ENCODE peak calls at places on chromosomes 7 and 10, in five cellular contexts. L, M, U, N and P are unnamed samples.

GRCh38 chr10:83817797-83818196 is 321.5 kb upstream of the GHITM start:
- DNase-seq in U (no peak), M (no peak), N (no peak), L (no peak), P (no peak)

GRCh38 chr10:117533507-117534281 is 8.9 kb upstream of the EMX2 start:
- DNase-seq in L (no peak), N (no peak), M (no peak), U (no peak), P (no peak)

GRCh38 chr7:108001759-108002725 is 919 bp downstream of the LAMB1 start:
- DNase-seq in M (no peak), U (peak; percentile 76), N (no peak), L (no peak), P (no peak)

GRCh38 chr7:51869452-51869851 is 552.8 kb upstream of the COBL start:
- DNase-seq in M (no peak), U (no peak), L (no peak), N (no peak), P (no peak)

GRCh38 chr7:2738110-2738509 is 50.1 kb downstream of the AMZ1 start:
- DNase-seq in L (no peak), U (no peak), M (no peak), N (no peak), P (no peak)

GRCh38 chr10:117419921-117420320 is 44.7 kb upstream of the PDZD8 start:
- DNase-seq in U (no peak), M (no peak), N (no peak), L (no peak), P (peak; percentile 12)

GRCh38 chr10:74056081-74056818 is 58.3 kb downstream of the VCL start:
- DNase-seq in N (peak; percentile 65), U (no peak), L (peak; percentile 35), M (no peak), P (peak; percentile 72)

GRCh38 chr10:80158126-80158525 is 25.6 kb downstream of the PLAC9 start:
- DNase-seq in U (no peak), M (no peak), N (no peak), L (no peak), P (no peak)

DNA sequence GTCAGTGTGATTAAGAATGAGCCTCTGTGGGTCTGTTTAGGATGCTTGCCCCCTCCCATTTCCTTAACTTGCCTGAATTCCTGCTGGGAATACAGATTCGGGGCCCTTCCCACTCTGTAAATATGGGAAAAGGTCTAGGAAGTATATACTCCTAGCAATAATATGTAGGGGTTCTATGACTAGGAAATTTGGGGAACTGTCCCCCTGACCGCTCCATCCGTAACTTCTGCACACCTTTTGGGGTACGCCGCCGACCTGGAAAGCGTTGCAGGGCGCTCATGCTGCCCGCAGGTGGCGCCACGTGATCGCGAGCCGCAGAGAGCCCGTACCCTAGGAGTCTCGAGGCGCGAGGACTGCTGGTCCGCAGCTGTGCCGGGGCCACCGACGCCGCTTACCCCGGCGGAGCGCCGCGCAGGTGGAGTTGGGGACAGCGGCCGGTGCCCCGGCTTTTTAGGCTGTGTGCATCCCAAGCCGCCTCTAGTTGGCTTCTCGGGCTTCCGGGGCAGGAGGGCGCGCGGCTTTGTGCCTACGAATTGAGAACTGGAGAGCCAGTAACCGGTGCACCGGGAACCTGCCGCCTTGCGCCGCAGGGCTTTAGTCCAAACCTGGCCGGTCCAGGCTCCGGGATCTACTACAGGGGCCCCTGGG is 656 bp upstream of the CNNM2 start:
- DNase-seq in M (peak; percentile 63), L (peak; percentile 60), N (peak; percentile 46), U (peak; percentile 91), P (peak; percentile 63)
- TF ChIP-seq POLR2A in M (no peak), L (no peak), N (no peak), U (peak; percentile 47), P (no peak)

DNA sequence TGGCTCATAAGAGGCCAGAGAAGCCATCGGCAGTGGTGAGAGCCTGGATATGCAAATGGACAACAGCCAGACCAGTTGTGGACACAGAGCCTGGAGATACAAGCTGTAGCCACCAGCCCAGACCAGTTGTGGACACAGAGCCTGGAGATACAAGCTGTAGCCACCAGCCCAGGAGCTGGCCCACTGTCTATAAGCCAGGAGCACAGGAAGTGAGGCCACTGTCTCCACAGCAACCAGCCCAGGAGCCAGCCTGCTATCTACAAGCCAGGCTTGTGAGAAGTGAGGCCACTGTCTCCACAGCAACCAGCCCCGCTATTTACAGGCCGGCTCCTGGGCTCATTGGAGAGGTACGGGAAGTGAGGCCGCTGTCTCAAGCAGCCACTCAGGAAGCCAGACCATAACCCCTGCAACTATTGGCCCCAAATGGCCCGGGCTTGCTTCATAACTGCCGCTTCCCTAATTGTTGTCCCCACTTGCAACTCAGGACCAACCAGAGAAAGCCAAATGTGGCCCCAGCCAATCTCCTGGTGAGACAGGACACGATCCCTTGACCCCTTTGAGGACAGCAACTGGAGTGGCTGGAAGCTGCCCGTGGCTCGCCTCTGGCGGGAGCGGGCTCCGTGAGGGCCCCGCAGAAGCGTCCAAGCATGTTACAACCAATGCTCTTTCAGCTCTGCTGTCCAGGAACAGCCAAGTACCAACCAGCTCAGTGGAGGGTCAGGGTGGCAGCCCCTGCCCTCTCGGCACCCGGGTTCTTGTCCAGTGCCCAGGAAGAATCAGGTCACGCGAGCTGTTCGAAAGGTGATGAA is 44.1 kb upstream of the CNPY1 start:
- DNase-seq in L (no peak), M (peak; percentile 42), U (no peak), N (peak; percentile 72), P (no peak)
- TF ChIP-seq JUN in L (no peak), M (no peak), U (no peak), N (no peak), P (no peak)

GRCh38 chr10:102645741-102646609 is 1.7 kb downstream of the TRIM8 start:
- DNase-seq in L (peak; percentile 66), M (peak; percentile 56), U (peak; percentile 62), N (peak; percentile 44), P (peak; percentile 92)
- TF ChIP-seq POLR2A in L (peak; percentile 14), M (peak; percentile 69), U (no peak), N (no peak), P (no peak)

DNA sequence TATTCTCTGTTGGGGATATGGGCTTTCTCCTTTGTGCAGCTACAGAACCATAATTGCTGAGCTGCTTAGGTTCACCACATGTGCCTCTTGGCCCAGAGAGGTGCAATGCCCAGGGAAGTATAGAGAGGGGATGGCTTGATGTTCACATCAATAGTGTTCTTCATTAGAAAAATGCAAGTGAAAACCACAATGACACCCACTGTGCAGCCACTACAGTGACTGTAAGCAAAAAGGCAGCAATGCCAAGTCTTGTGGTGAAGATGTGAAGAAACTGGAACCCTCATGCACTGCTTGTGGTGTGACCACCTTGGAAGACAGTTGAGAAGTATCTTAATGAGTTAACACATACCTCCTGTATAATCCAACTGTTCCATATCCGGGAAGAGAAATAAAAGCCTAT is 318.9 kb upstream of the ZMIZ1 start:
- DNase-seq in U (no peak), M (no peak), N (no peak), L (no peak), P (no peak)
- TF ChIP-seq JUN in U (no peak), M (no peak), N (no peak), L (no peak), P (no peak)

DNA sequence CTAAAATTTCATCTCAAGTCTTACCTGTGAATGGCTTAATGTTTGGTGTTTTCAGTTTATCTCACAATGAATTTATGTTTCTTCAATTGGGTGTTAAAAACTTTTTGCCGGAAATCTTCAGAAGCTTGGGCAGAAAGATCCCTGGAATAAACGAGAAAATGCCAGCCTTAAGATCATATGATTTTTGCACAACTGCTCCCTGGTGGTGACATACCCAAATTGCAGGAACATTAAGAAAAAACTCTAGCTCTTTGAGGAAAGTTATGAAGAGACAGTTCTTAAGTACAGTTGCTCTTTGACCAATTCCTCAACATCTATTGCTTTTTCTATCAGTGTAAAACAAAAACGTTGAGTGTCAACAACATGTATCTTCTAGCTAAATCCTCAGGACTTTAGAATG is 48.2 kb upstream of the CREB5 start:
- DNase-seq in U (no peak), L (no peak), M (peak; percentile 19), N (no peak), P (no peak)
- TF ChIP-seq POLR2A in U (no peak), L (no peak), M (no peak), N (no peak), P (no peak)

DNA sequence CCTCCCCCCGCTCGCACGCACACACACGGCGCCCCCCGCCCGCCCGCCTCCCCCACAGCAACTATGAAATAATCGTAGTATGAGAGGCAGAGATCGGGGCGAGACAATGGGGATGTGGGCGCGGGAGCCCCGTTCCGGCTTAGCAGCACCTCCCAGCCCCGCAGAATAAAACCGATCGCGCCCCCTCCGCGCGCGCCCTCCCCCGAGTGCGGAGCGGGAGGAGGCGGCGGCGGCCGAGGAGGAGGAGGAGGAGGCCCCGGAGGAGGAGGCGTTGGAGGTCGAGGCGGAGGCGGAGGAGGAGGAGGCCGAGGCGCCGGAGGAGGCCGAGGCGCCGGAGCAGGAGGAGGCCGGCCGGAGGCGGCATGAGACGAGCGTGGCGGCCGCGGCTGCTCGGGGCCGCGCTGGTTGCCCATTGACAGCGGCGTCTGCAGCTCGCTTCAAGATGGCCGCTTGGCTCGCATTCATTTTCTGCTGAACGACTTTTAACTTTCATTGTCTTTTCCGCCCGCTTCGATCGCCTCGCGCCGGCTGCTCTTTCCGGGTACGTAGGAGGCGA is 335 bp downstream of the BMI1 start:
- DNase-seq in M (no peak), N (peak; percentile 35), L (peak; percentile 46), U (peak; percentile 82), P (peak; percentile 67)
- TF ChIP-seq JUN in M (no peak), N (no peak), L (peak; percentile 44), U (no peak), P (no peak)

GRCh38 chr7:27097686-27098492 is 2.1 kb upstream of the HOXA1 start:
- DNase-seq in U (peak; percentile 72), L (no peak), N (no peak), M (no peak), P (peak; percentile 58)

GRCh38 chr7:27095897-27096755 is at the start of gene HOXA1:
- DNase-seq in U (peak; percentile 79), N (peak; percentile 48), M (peak; percentile 70), L (peak; percentile 99), P (peak; percentile 95)

GRCh38 chr7:27098493-27099223 is 2.9 kb upstream of the HOXA1 start:
- DNase-seq in N (no peak), M (no peak), L (no peak), U (no peak), P (peak; percentile 90)

GRCh38 chr7:27095050-27095896 is 527 bp downstream of the HOXA1 start:
- DNase-seq in N (no peak), U (no peak), M (no peak), L (no peak), P (no peak)

GRCh38 chr7:27096756-27097514 is 1.1 kb upstream of the HOXA1 start:
- DNase-seq in L (no peak), U (no peak), M (no peak), N (no peak), P (peak; percentile 53)
- TF ChIP-seq POLR2A in L (no peak), U (no peak), M (no peak), N (no peak), P (peak; percentile 53)

GRCh38 chr7:112715525-112715924 is 74.7 kb downstream of the TMEM168 start:
- DNase-seq in L (no peak), U (no peak), M (no peak), N (no peak), P (no peak)
- TF ChIP-seq JUN in L (no peak), U (no peak), M (no peak), N (no peak), P (no peak)